ENCODE peak calls at places on chromosome 1, in six cellular contexts. G is tibial artery; Y is AG10803; K is CD4-positive, CD25-positive, alpha-beta regulatory T cell; S is testis; R is lower leg skin. W is an unnamed sample.

GRCh38 chr1:91402023-91402422 is 2.6 kb downstream of the HFM1 start:
- DNase-seq in R (no peak), S (no peak), Y (peak; percentile 15), K (no peak), G (no peak), W (peak; percentile 40)

GRCh38 chr1:228006034-228006792 is 585 bp upstream of the WNT3A start:
- DNase-seq in K (no peak), S (no peak), Y (no peak), G (no peak), R (peak; percentile 77), W (no peak)

GRCh38 chr1:82108843-82109242 is 308.1 kb downstream of the ADGRL2 start:
- DNase-seq in S (no peak), K (no peak), G (no peak), R (no peak), Y (no peak), W (no peak)

GRCh38 chr1:115457295-115457694 is 119.2 kb upstream of the NGF start:
- DNase-seq in Y (no peak), K (no peak), R (peak; percentile 74), G (no peak), S (peak; percentile 40), W (peak; percentile 28)

GRCh38 chr1:239536165-239536849 is 149.9 kb downstream of the CHRM3 start:
- DNase-seq in K (no peak), Y (no peak), R (no peak), G (no peak), S (no peak), W (no peak)

GRCh38 chr1:84122780-84123382 is 21.2 kb upstream of the PRKACB start:
- DNase-seq in Y (peak; percentile 56), K (peak; percentile 44), S (peak; percentile 79), R (no peak), G (peak; percentile 55), W (peak; percentile 71)

GRCh38 chr1:172999349-172999748 is 51.4 kb downstream of the TNFSF18 start:
- DNase-seq in K (no peak), S (no peak), R (no peak), Y (no peak), G (no peak), W (peak; percentile 88)

GRCh38 chr1:36322085-36322785 is 1.2 kb downstream of the EVA1B start:
- DNase-seq in R (no peak), K (no peak), S (no peak), G (no peak), Y (peak; percentile 17), W (peak; percentile 41)

GRCh38 chr1:246797597-246797996 is 73.4 kb downstream of the SCCPDH start:
- DNase-seq in R (peak; percentile 59), Y (no peak), G (no peak), S (no peak), K (no peak), W (no peak)

GRCh38 chr1:37621326-37621870 is 13.3 kb downstream of the RSPO1 start:
- DNase-seq in Y (peak; percentile 86), R (no peak), K (no peak), S (no peak), G (no peak), W (no peak)

GRCh38 chr1:90201467-90202358 is 206.8 kb downstream of the ZNF326 start:
- DNase-seq in S (no peak), R (no peak), Y (peak; percentile 8), G (no peak), K (no peak), W (no peak)

GRCh38 chr1:185367218-185367617 is 50.2 kb upstream of the IVNS1ABP start:
- DNase-seq in Y (no peak), R (no peak), K (no peak), S (no peak), G (no peak), W (no peak)

GRCh38 chr1:18632711-18633427 is 2.2 kb downstream of the PAX7 start:
- DNase-seq in S (peak; percentile 25), G (no peak), R (no peak), Y (no peak), K (no peak), W (peak; percentile 43)

GRCh38 chr1:203178821-203179220 is 3.2 kb upstream of the MYBPH start:
- DNase-seq in K (no peak), R (no peak), Y (no peak), G (no peak), S (no peak), W (no peak)

GRCh38 chr1:56133517-56134472 is 445.6 kb downstream of the PLPP3 start:
- DNase-seq in G (no peak), S (no peak), K (no peak), R (no peak), Y (peak; percentile 35), W (no peak)

GRCh38 chr1:77370161-77370560 is 88.3 kb downstream of the AK5 start:
- DNase-seq in Y (peak; percentile 21), K (no peak), R (no peak), S (no peak), G (no peak), W (no peak)

GRCh38 chr1:208207388-208208131 is 36.6 kb downstream of the PLXNA2 start:
- DNase-seq in Y (peak; percentile 93), S (peak; percentile 27), R (no peak), K (no peak), G (peak; percentile 69), W (peak; percentile 98)

GRCh38 chr1:212950243-212951057 is at the start of gene VASH2:
- DNase-seq in K (peak; percentile 43), R (peak; percentile 96), Y (peak; percentile 41), S (peak; percentile 91), G (peak; percentile 90), W (peak; percentile 76)

GRCh38 chr1:243977104-243977503 is 74.0 kb upstream of the ZBTB18 start:
- DNase-seq in Y (peak; percentile 46), R (no peak), G (no peak), S (no peak), K (no peak), W (no peak)

GRCh38 chr1:179229214-179230140 is at the start of gene ABL2:
- DNase-seq in R (peak; percentile 87), K (peak; percentile 47), S (peak; percentile 54), Y (peak; percentile 33), G (no peak), W (peak; percentile 81)

GRCh38 chr1:179231923-179232322 is 2.4 kb upstream of the ABL2 start:
- DNase-seq in K (no peak), G (no peak), Y (peak; percentile 21), S (no peak), R (no peak), W (no peak)

GRCh38 chr1:179228783-179229213 is 679 bp downstream of the ABL2 start:
- DNase-seq in G (peak; percentile 37), R (peak; percentile 90), K (peak; percentile 1), Y (peak; percentile 29), S (peak; percentile 71), W (peak; percentile 24)

GRCh38 chr1:179230251-179230650 is 774 bp upstream of the ABL2 start:
- DNase-seq in G (no peak), R (no peak), S (no peak), K (no peak), Y (no peak), W (peak; percentile 15)

GRCh38 chr1:179230721-179231120 is 1.2 kb upstream of the ABL2 start:
- DNase-seq in K (no peak), G (no peak), S (no peak), R (no peak), Y (no peak), W (no peak)
- H3K4me3 ChIP-seq in K (no peak overlapping the region), G (no peak overlapping the region), S (no peak overlapping the region), R (no peak overlapping the region), Y (no peak overlapping the region), W (no peak overlapping the region)

DNA sequence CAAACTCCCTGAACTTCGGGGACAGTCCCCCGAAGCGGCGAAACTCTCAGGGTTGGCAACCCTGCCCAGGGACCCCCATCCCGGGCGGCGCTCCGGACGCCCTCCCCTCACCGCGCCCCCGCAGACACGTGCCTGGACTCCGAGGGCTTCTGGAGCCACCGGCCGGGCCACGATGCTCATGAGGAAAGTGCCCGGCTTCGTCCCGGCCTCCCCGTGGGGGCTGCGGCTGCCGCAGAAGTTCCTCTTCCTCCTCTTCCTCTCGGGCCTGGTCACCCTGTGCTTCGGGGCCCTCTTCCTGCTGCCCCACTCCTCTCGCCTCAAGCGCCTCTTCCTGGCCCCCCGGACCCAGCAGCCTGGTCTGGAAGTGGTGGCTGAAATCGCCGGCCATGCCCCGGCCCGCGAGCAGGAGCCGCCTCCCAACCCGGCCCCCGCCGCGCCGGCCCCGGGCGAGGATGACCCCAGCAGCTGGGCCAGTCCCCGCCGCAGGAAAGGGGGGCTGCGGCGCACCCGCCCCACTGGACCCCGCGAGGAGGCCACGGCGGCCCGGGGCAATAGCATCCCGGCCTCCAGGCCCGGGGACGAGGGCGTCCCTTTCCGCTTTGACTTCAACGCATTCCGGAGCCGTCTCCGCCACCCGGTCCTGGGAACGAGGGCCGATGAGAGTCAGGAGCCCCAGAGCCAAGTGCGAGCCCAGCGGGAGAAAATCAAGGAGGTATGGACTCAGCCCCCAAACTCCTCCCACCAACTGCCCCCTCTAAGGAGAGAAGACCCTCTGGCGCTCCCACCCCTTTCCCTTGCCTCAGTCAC is 1.2 kb downstream of the MAN1C1 start:
- DNase-seq in R (peak; percentile 87), K (no peak), S (no peak), Y (no peak), G (peak; percentile 43), W (no peak)
- H3K4me3 ChIP-seq in R (peak overlapping the region; percentile 14), K (peak overlapping the region; percentile 61), S (peak overlapping the region; percentile 80), Y (peak overlapping the region; percentile 34), G (peak overlapping the region; percentile 78), W (peak overlapping the region; percentile 92)

GRCh38 chr1:153678519-153679336 is at the start of gene NPR1:
- DNase-seq in Y (peak; percentile 27), S (peak; percentile 69), K (peak; percentile 31), G (peak; percentile 81), R (peak; percentile 89), W (peak; percentile 35)

GRCh38 chr1:153677718-153678518 is 570 bp upstream of the NPR1 start:
- DNase-seq in S (peak; percentile 68), R (peak; percentile 90), K (peak; percentile 50), Y (peak; percentile 37), G (peak; percentile 55), W (peak; percentile 67)

GRCh38 chr1:153679337-153680119 is 1.0 kb downstream of the NPR1 start:
- DNase-seq in K (peak; percentile 28), S (no peak), G (no peak), Y (no peak), R (no peak), W (peak; percentile 55)

GRCh38 chr1:153682730-153683129 is 4.2 kb downstream of the NPR1 start:
- DNase-seq in G (no peak), R (no peak), Y (no peak), K (no peak), S (no peak), W (no peak)

GRCh38 chr1:153680120-153680403 is 1.6 kb downstream of the NPR1 start:
- DNase-seq in K (no peak), R (no peak), G (no peak), S (no peak), Y (no peak), W (no peak)
- H3K4me3 ChIP-seq in K (no peak overlapping the region), R (no peak overlapping the region), G (peak overlapping the region; percentile 76), S (peak overlapping the region; percentile 38), Y (no peak overlapping the region), W (no peak overlapping the region)

GRCh38 chr1:159830737-159831136 is 4.1 kb downstream of the SLAMF8 start:
- DNase-seq in G (no peak), Y (no peak), K (no peak), S (no peak), R (no peak), W (no peak)

GRCh38 chr1:159832309-159832708 is 5.6 kb downstream of the SLAMF8 start:
- DNase-seq in K (no peak), Y (peak; percentile 22), R (no peak), G (no peak), S (no peak), W (no peak)

GRCh38 chr1:159828916-159829634 is 2.4 kb downstream of the SLAMF8 start:
- DNase-seq in Y (no peak), R (no peak), G (peak; percentile 51), K (no peak), S (peak; percentile 59), W (peak; percentile 59)

GRCh38 chr1:159829822-159830455 is 3.3 kb downstream of the SLAMF8 start:
- DNase-seq in K (no peak), R (no peak), S (peak; percentile 48), G (peak; percentile 30), Y (peak; percentile 87), W (no peak)

GRCh38 chr1:159831696-159832225 is 5.1 kb downstream of the SLAMF8 start:
- DNase-seq in Y (no peak), R (no peak), K (no peak), S (no peak), G (no peak), W (no peak)
- H3K4me3 ChIP-seq in Y (no peak overlapping the region), R (no peak overlapping the region), K (no peak overlapping the region), S (no peak overlapping the region), G (no peak overlapping the region), W (no peak overlapping the region)